ENCODE peak calls at places on chromosomes 13 and 19, in five cellular contexts. E, F, V, D and P are unnamed samples.

GRCh38 chr13:110127986-110128511 is 178.9 kb downstream of the COL4A1 start:
- DNase-seq in E (no peak), F (no peak), V (no peak), D (no peak), P (no peak)

GRCh38 chr13:111476197-111476596 is 155.8 kb downstream of the TEX29 start:
- DNase-seq in E (no peak), F (no peak), V (peak), D (no peak), P (no peak)

GRCh38 chr13:111243981-111244380 is 76.5 kb upstream of the TEX29 start:
- DNase-seq in E (no peak), F (no peak), V (no peak), D (no peak), P (no peak)

GRCh38 chr19:53131085-53131484 is 1.6 kb downstream of the ZNF415 start:
- DNase-seq in E (no peak), F (no peak), V (no peak), D (no peak), P (no peak)

GRCh38 chr19:50728084-50728737 is 5.0 kb downstream of the CLEC11A start:
- DNase-seq in E (peak), F (peak), V (peak), D (peak), P (no peak)

GRCh38 chr13:20810808-20811207 is 37.0 kb upstream of the EEF1AKMT1 start:
- DNase-seq in E (no peak), F (no peak), V (no peak), D (no peak), P (no peak)

GRCh38 chr19:3125900-3126524 is 9.8 kb upstream of the GNA15 start:
- DNase-seq in E (peak), F (peak), V (peak), D (peak), P (no peak)

GRCh38 chr13:50323440-50324070 is 308.3 kb downstream of the KCNRG start:
- DNase-seq in E (no peak), F (no peak), V (no peak), D (no peak), P (no peak)

GRCh38 chr13:104301216-104301975 is 1235.2 kb upstream of the SLC10A2 start:
- DNase-seq in E (no peak), F (no peak), V (no peak), D (no peak), P (no peak)

GRCh38 chr13:30846844-30847243 is 59.2 kb upstream of the MEDAG start:
- DNase-seq in E (no peak), F (peak), V (no peak), D (no peak), P (no peak)

DNA sequence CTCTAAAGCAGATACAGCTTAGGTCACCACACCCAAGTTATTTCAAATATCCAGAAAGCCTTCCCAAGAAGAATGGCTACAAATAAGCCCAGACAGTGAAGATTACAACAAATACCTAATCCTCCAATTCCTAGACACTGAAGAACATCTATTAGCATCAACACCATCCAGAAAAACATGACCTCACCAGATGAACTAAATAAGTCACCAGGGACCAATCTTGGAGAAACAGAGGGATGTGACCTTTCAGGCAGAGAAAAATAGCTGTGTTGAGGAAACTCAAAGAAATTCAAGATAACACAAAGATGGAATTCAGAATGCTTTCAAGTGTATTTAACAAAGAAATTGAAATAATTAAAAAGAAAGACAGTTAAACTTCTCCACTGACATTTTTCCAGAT is 15.0 kb upstream of the CLC start:
- DNase-seq in E (no peak), F (no peak), V (no peak), D (no peak), P (no peak)
- TF ChIP-seq YY1 in E (no peak), F (no peak), V (no peak), D (no peak), P (no peak)

DNA sequence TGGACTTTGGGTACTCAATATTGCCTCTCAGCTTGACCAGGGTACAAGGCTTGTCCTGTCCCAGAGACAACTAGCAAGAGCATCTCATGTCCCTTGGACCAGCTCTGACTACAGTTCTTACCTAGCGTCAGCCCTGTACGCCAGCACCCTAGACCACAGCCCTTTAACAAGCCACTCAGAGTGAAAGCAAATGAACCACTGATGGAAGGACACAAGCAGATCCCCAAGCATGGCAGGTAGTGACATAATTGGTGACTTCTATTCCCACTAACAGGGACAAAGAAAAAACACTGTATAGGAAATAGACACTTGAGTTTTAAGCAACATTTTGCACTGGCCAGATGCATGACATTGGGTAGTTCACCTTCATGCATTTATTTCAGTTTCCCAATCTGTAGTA is 8.8 kb upstream of the LRCH1 start:
- DNase-seq in E (no peak), F (no peak), V (no peak), D (no peak), P (peak)
- TF ChIP-seq USF2 in E (no peak), F (no peak), V (no peak), D (no peak), P (no peak)

DNA sequence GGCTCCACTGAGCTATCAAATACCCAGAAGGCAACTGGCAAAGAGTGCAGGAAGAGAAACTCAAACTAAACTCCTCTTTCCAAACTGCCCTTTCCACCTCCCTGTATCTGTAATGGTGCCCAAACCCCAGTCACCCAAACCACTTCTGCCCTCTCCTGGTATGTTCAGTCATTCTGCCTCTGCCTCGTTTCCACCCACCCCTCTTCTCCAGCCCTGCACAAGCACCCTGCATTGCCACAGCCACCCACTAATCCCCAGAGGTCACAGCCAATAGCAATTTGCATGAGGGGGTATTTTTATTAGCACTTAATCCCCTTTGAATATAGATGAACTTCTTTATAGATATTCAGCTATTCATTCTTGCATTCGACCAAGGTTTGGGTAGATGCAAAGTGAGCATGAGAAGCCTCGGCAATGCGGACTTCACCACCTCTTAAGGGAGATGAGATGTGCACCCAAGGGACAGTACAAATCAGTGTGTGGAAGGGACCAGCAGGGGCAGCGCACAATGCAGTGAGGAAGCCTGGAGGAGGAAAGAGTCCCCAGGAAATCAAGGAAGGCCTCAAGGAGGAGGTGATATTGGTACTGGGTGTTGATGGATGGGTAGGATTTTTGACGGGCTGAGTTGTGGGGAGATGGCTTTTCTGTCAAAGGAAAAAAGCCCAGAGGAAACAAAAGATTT is 12.4 kb downstream of the TMEM272 start:
- DNase-seq in E (peak), F (no peak), V (no peak), D (no peak), P (no peak)
- H2AFZ ChIP-seq in E (no peak), F (no peak), V (no peak), D (no peak), P (peak)

DNA sequence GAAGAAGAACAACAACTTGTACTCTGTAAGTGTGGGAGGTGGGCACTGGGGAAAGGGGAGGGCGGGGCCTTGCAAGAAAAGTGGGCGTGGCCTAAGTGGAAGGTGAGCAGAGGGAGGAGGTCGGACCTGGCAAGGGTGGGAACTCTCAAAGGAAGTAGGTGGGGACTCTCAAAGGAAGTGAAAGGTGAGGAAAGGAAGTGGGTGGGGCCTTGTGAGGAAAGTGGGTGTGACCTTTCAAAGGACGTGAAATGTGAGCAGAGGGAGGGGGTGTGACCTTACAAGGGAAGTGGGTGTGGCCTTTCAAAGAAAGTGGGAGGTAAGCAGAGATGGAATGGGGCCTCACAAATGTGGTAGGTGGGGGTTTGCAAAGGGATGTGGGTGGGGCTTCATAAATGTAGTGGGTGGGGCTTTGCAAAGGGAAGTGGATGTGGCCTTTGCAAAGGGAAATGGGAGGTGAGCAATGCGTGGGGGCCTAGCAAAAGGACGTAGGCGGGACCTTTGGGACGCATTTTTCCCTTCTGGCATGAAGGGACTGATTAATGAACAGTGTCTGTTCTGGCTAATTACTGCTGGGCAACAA is 25.9 kb downstream of the ACSBG2 start:
- DNase-seq in E (peak), F (peak), V (no peak), D (peak), P (peak)
- TF ChIP-seq YY1 in E (no peak), F (no peak), V (no peak), D (no peak), P (no peak)

GRCh38 chr19:32870154-32870573 is 597 bp upstream of the SLC7A9 start:
- DNase-seq in E (no peak), F (peak), V (peak), D (no peak), P (no peak)
- TF ChIP-seq USF2 in E (no peak), F (no peak), V (no peak), D (no peak), P (no peak)

DNA sequence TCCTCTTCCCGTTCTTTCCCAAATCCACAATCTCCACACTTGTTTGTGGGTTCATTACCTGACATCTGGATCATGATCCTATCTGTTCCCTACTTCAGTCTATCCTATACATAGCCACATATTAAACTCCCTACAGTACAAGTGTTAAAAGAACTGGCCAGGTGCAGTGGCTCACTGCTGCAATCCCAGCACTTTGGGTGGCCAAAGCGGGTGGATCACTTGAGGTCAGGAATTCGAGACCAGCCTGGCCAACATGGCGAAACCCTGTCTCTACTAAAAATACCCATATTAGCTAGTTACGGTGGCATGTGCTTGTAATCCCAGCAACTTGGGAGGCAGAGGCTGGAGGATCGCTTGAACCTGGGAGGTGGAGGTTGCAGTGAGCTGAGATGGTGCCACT is 88.3 kb downstream of the TM9SF2 start:
- DNase-seq in E (no peak), F (no peak), V (no peak), D (no peak), P (no peak)
- H2AFZ ChIP-seq in E (no peak), F (no peak), V (no peak), D (no peak), P (no peak)

GRCh38 chr13:72868229-72868628 is 86.3 kb downstream of the PIBF1 start:
- DNase-seq in E (no peak), F (no peak), V (no peak), D (no peak), P (no peak)

GRCh38 chr13:72864142-72865035 is 82.5 kb downstream of the PIBF1 start:
- DNase-seq in E (no peak), F (no peak), V (no peak), D (no peak), P (peak)
- TF ChIP-seq YY1 in E (no peak), F (no peak), V (no peak), D (no peak), P (no peak)

GRCh38 chr19:33871605-33872004 is 74.9 kb downstream of the KCTD15 start:
- DNase-seq in E (no peak), F (no peak), V (no peak), D (no peak), P (no peak)
- TF ChIP-seq USF2 in E (no peak), F (no peak), V (no peak), D (no peak), P (no peak)